ENCODE peak calls at places on chromosomes 7 and 10, in six cellular contexts. One of them, this sample, is unnamed.
A peak's percentile ranks its signal among the peaks of the same experiment; 100 is the strongest.

GRCh38 chr10:79400567-79401004 is 44.8 kb downstream of the ZCCHC24 start:
- DNase-seq in upper lobe of right lung: peak; percentile 79
- DNase-seq in GM12878: no peak
- DNase-seq in psoas muscle: peak; percentile 74
- DNase-seq in breast epithelium: no peak
- DNase-seq in CD8-positive, alpha-beta memory T cell: peak; percentile 29
- DNase-seq in this sample: no peak

GRCh38 chr7:2100278-2101205 is 132.2 kb downstream of the MAD1L1 start:
- DNase-seq in GM12878: peak; percentile 50
- DNase-seq in upper lobe of right lung: no peak
- DNase-seq in breast epithelium: no peak
- DNase-seq in CD8-positive, alpha-beta memory T cell: no peak
- DNase-seq in psoas muscle: no peak
- DNase-seq in this sample: no peak

GRCh38 chr10:109783286-109783685 is 140.0 kb downstream of the XPNPEP1 start:
- DNase-seq in breast epithelium: no peak
- DNase-seq in psoas muscle: no peak
- DNase-seq in GM12878: no peak
- DNase-seq in upper lobe of right lung: no peak
- DNase-seq in CD8-positive, alpha-beta memory T cell: no peak
- DNase-seq in this sample: no peak

GRCh38 chr10:49539320-49539885 is 482 bp upstream of the ERCC6 start:
- DNase-seq in psoas muscle: peak; percentile 56
- DNase-seq in breast epithelium: peak; percentile 30
- DNase-seq in upper lobe of right lung: peak; percentile 70
- DNase-seq in CD8-positive, alpha-beta memory T cell: no peak
- DNase-seq in GM12878: no peak
- DNase-seq in this sample: peak; percentile 68

GRCh38 chr7:298739-299138 is 8.8 kb downstream of the FOXL3 start:
- DNase-seq in upper lobe of right lung: no peak
- DNase-seq in breast epithelium: no peak
- DNase-seq in GM12878: no peak
- DNase-seq in psoas muscle: no peak
- DNase-seq in CD8-positive, alpha-beta memory T cell: no peak
- DNase-seq in this sample: no peak

GRCh38 chr10:17075510-17075909 is 54.1 kb downstream of the CUBN start:
- DNase-seq in CD8-positive, alpha-beta memory T cell: no peak
- DNase-seq in psoas muscle: no peak
- DNase-seq in GM12878: no peak
- DNase-seq in breast epithelium: no peak
- DNase-seq in upper lobe of right lung: no peak
- DNase-seq in this sample: no peak

GRCh38 chr7:121113288-121113687 is 124.8 kb downstream of the CPED1 start:
- DNase-seq in GM12878: no peak
- DNase-seq in CD8-positive, alpha-beta memory T cell: no peak
- DNase-seq in breast epithelium: no peak
- DNase-seq in psoas muscle: no peak
- DNase-seq in upper lobe of right lung: no peak
- DNase-seq in this sample: no peak

GRCh38 chr10:76618171-76618570 is 1019.4 kb downstream of the KCNMA1 start:
- DNase-seq in breast epithelium: no peak
- DNase-seq in GM12878: no peak
- DNase-seq in psoas muscle: no peak
- DNase-seq in CD8-positive, alpha-beta memory T cell: no peak
- DNase-seq in upper lobe of right lung: no peak
- DNase-seq in this sample: no peak

GRCh38 chr7:2594599-2594998 is 35.8 kb downstream of the IQCE start:
- DNase-seq in CD8-positive, alpha-beta memory T cell: no peak
- DNase-seq in breast epithelium: no peak
- DNase-seq in GM12878: no peak
- DNase-seq in psoas muscle: no peak
- DNase-seq in upper lobe of right lung: no peak
- DNase-seq in this sample: no peak

GRCh38 chr10:124477614-124478363 is 16.2 kb downstream of the LHPP start:
- DNase-seq in psoas muscle: no peak
- DNase-seq in CD8-positive, alpha-beta memory T cell: no peak
- DNase-seq in upper lobe of right lung: no peak
- DNase-seq in GM12878: no peak
- DNase-seq in breast epithelium: no peak
- DNase-seq in this sample: no peak

GRCh38 chr10:72306215-72306760 is 32.6 kb downstream of the DDIT4 start:
- DNase-seq in CD8-positive, alpha-beta memory T cell: no peak
- DNase-seq in psoas muscle: no peak
- DNase-seq in upper lobe of right lung: no peak
- DNase-seq in breast epithelium: no peak
- DNase-seq in GM12878: no peak
- DNase-seq in this sample: no peak

GRCh38 chr10:72310636-72311035 is 36.9 kb downstream of the DDIT4 start:
- DNase-seq in CD8-positive, alpha-beta memory T cell: no peak
- DNase-seq in psoas muscle: peak; percentile 77
- DNase-seq in breast epithelium: no peak
- DNase-seq in GM12878: no peak
- DNase-seq in upper lobe of right lung: no peak
- DNase-seq in this sample: no peak

GRCh38 chr10:72310241-72310633 is 36.5 kb downstream of the DDIT4 start:
- DNase-seq in breast epithelium: no peak
- DNase-seq in upper lobe of right lung: no peak
- DNase-seq in CD8-positive, alpha-beta memory T cell: no peak
- DNase-seq in psoas muscle: peak; percentile 50
- DNase-seq in GM12878: no peak
- DNase-seq in this sample: no peak

GRCh38 chr10:72309290-72310240 is 35.8 kb downstream of the DDIT4 start:
- DNase-seq in psoas muscle: peak; percentile 89
- DNase-seq in upper lobe of right lung: peak; percentile 72
- DNase-seq in GM12878: no peak
- DNase-seq in CD8-positive, alpha-beta memory T cell: no peak
- DNase-seq in breast epithelium: no peak
- DNase-seq in this sample: peak; percentile 80

GRCh38 chr10:72308320-72308987 is 34.7 kb downstream of the DDIT4 start:
- DNase-seq in CD8-positive, alpha-beta memory T cell: no peak
- DNase-seq in upper lobe of right lung: no peak
- DNase-seq in GM12878: no peak
- DNase-seq in breast epithelium: no peak
- DNase-seq in psoas muscle: peak; percentile 69
- DNase-seq in this sample: peak; percentile 83
- H3K27ac ChIP-seq in CD8-positive, alpha-beta memory T cell: peak overlapping the region; percentile 63
- H3K27ac ChIP-seq in upper lobe of right lung: peak overlapping the region; percentile 52
- H3K27ac ChIP-seq in GM12878: no peak overlapping the region
- H3K27ac ChIP-seq in breast epithelium: peak overlapping the region; percentile 29
- H3K27ac ChIP-seq in psoas muscle: peak overlapping the region; percentile 91
- H3K27ac ChIP-seq in this sample: peak overlapping the region; percentile 84

DNA sequence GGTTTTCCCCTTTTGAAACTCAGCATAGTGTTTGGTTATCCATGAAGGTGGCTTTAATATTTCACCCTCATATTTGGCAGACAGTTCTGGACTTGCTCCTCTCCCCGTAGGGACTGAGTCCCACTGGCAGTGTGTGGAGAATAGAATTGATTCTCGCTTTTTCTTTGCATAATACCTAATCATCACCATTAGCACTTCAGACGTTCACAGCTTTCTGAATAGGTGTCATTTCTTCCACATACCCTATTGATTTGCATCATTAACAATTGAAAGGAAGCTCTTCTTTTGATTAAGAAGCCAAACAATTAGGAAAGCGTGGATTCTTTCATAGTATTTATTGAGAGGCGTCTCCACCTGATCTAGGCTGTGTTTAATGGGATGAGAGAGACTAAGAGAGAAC is 250.1 kb upstream of the C7orf33 start:
- DNase-seq in upper lobe of right lung: no peak
- DNase-seq in GM12878: no peak
- DNase-seq in breast epithelium: no peak
- DNase-seq in psoas muscle: no peak
- DNase-seq in CD8-positive, alpha-beta memory T cell: no peak
- DNase-seq in this sample: no peak
- H3K27ac ChIP-seq in upper lobe of right lung: no peak overlapping the region
- H3K27ac ChIP-seq in GM12878: no peak overlapping the region
- H3K27ac ChIP-seq in breast epithelium: no peak overlapping the region
- H3K27ac ChIP-seq in psoas muscle: no peak overlapping the region
- H3K27ac ChIP-seq in CD8-positive, alpha-beta memory T cell: no peak overlapping the region
- H3K27ac ChIP-seq in this sample: no peak overlapping the region

DNA sequence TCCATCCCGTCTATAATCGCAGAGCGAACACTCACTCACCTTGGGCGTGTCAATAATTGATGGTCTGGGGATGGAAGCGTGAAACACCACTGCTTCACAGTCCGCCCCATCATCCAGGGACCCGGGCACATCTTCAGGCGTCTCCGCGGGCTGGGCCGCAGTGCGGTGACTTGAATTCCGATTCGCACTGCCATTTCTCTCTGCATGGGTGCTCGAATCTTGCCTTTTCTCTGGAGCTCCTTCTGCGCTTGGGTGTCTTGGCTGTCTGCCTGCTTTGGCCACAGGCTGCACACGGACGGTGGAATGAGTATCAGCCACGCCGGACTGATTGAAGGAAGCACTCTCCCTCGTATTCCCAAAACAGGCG is 500 bp downstream of the FAM107B start:
- DNase-seq in GM12878: no peak
- DNase-seq in upper lobe of right lung: no peak
- DNase-seq in CD8-positive, alpha-beta memory T cell: no peak
- DNase-seq in breast epithelium: no peak
- DNase-seq in psoas muscle: no peak
- DNase-seq in this sample: no peak
- H3K27ac ChIP-seq in GM12878: no peak overlapping the region
- H3K27ac ChIP-seq in upper lobe of right lung: no peak overlapping the region
- H3K27ac ChIP-seq in CD8-positive, alpha-beta memory T cell: no peak overlapping the region
- H3K27ac ChIP-seq in breast epithelium: no peak overlapping the region
- H3K27ac ChIP-seq in psoas muscle: no peak overlapping the region
- H3K27ac ChIP-seq in this sample: no peak overlapping the region

GRCh38 chr10:129963076-129963830 is 821 bp downstream of the EBF3 start:
- DNase-seq in breast epithelium: no peak
- DNase-seq in GM12878: no peak
- DNase-seq in psoas muscle: peak; percentile 76
- DNase-seq in upper lobe of right lung: no peak
- DNase-seq in CD8-positive, alpha-beta memory T cell: no peak
- DNase-seq in this sample: peak; percentile 61
- H3K27ac ChIP-seq in breast epithelium: peak overlapping the region; percentile 7
- H3K27ac ChIP-seq in GM12878: no peak overlapping the region
- H3K27ac ChIP-seq in psoas muscle: peak overlapping the region; percentile 94
- H3K27ac ChIP-seq in upper lobe of right lung: no peak overlapping the region
- H3K27ac ChIP-seq in CD8-positive, alpha-beta memory T cell: no peak overlapping the region
- H3K27ac ChIP-seq in this sample: peak overlapping the region; percentile 82

GRCh38 chr10:28327494-28327886 is 24.6 kb upstream of the MPP7 start:
- DNase-seq in breast epithelium: no peak
- DNase-seq in CD8-positive, alpha-beta memory T cell: no peak
- DNase-seq in psoas muscle: no peak
- DNase-seq in upper lobe of right lung: no peak
- DNase-seq in GM12878: no peak
- DNase-seq in this sample: no peak

GRCh38 chr10:28328346-28328745 is 25.5 kb upstream of the MPP7 start:
- DNase-seq in CD8-positive, alpha-beta memory T cell: no peak
- DNase-seq in breast epithelium: no peak
- DNase-seq in upper lobe of right lung: no peak
- DNase-seq in GM12878: no peak
- DNase-seq in psoas muscle: no peak
- DNase-seq in this sample: no peak

GRCh38 chr10:28326516-28327493 is 23.9 kb upstream of the MPP7 start:
- DNase-seq in breast epithelium: peak; percentile 25
- DNase-seq in GM12878: no peak
- DNase-seq in upper lobe of right lung: peak; percentile 65
- DNase-seq in psoas muscle: peak; percentile 57
- DNase-seq in CD8-positive, alpha-beta memory T cell: no peak
- DNase-seq in this sample: no peak

GRCh38 chr10:28332699-28333098 is 29.8 kb upstream of the MPP7 start:
- DNase-seq in GM12878: no peak
- DNase-seq in breast epithelium: no peak
- DNase-seq in CD8-positive, alpha-beta memory T cell: no peak
- DNase-seq in psoas muscle: no peak
- DNase-seq in upper lobe of right lung: no peak
- DNase-seq in this sample: no peak

DNA sequence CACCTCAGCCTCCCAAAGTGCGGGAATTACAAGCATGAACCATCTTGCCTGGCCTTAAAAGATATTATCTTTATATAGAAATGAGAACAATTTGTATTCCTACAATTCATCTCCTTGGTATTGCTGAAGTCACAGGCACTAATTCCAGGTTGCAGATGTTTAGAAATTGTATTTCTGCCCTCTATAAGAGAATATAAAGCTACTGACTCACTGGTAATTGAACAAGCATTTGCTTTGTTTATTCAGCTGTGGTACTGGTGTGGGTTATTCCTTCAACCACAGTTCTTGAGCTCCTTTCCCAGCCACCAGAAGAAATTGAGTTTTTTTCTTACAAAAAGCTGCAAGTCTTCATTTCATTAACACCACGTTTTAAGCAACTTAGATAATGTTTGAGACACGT is 29.0 kb upstream of the MPP7 start:
- DNase-seq in breast epithelium: no peak
- DNase-seq in GM12878: no peak
- DNase-seq in psoas muscle: no peak
- DNase-seq in upper lobe of right lung: no peak
- DNase-seq in CD8-positive, alpha-beta memory T cell: no peak
- DNase-seq in this sample: no peak
- H3K27ac ChIP-seq in breast epithelium: no peak overlapping the region
- H3K27ac ChIP-seq in GM12878: no peak overlapping the region
- H3K27ac ChIP-seq in psoas muscle: no peak overlapping the region
- H3K27ac ChIP-seq in upper lobe of right lung: no peak overlapping the region
- H3K27ac ChIP-seq in CD8-positive, alpha-beta memory T cell: peak overlapping the region; percentile 28
- H3K27ac ChIP-seq in this sample: no peak overlapping the region

GRCh38 chr7:143380646-143381426 is at the start of gene ZYX:
- DNase-seq in CD8-positive, alpha-beta memory T cell: peak; percentile 81
- DNase-seq in psoas muscle: peak; percentile 97
- DNase-seq in upper lobe of right lung: peak; percentile 98
- DNase-seq in GM12878: peak; percentile 39
- DNase-seq in breast epithelium: peak; percentile 95
- DNase-seq in this sample: peak; percentile 95
- H3K27ac ChIP-seq in CD8-positive, alpha-beta memory T cell: peak within 1 kb of the TSS; percentile 96
- H3K27ac ChIP-seq in psoas muscle: peak within 1 kb of the TSS; percentile 100
- H3K27ac ChIP-seq in upper lobe of right lung: peak within 1 kb of the TSS; percentile 99
- H3K27ac ChIP-seq in GM12878: peak within 1 kb of the TSS; percentile 92
- H3K27ac ChIP-seq in breast epithelium: peak within 1 kb of the TSS; percentile 98
- H3K27ac ChIP-seq in this sample: peak within 1 kb of the TSS; percentile 99

DNA sequence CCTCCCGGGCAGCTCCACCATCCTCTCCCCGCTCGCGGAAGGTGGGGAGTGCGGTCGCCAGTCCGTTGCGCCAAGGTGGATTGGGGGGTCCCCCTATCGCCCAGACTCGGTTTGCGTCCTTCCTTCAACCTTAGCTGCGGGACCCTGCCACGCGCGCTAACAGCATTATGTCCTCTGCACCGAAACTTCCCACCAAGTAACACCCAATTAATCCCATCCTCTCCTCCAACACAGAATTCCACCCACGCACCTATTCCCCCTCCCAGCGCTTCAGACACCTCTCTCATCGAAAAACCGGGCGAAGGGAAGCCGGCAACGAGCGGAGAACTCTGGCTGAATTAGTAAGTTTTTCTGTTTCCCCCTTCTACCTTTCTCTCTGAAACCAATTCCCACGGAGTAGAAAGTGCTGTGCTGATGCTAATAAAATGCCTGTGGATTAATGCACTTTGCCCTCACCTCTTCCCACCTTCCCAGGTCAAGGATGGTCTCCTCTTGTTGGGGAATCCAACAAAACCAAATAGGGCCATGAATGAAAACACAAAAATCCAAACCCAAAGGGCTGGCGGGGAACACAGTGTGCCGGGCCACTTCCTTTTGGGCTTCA is 940 bp downstream of the HOXA3 start:
- DNase-seq in psoas muscle: no peak
- DNase-seq in upper lobe of right lung: peak; percentile 64
- DNase-seq in CD8-positive, alpha-beta memory T cell: no peak
- DNase-seq in GM12878: no peak
- DNase-seq in breast epithelium: peak; percentile 23
- DNase-seq in this sample: no peak
- H3K27ac ChIP-seq in psoas muscle: peak overlapping the region; percentile 84
- H3K27ac ChIP-seq in upper lobe of right lung: peak overlapping the region; percentile 88
- H3K27ac ChIP-seq in CD8-positive, alpha-beta memory T cell: no peak overlapping the region
- H3K27ac ChIP-seq in GM12878: no peak overlapping the region
- H3K27ac ChIP-seq in breast epithelium: peak overlapping the region; percentile 96
- H3K27ac ChIP-seq in this sample: no peak overlapping the region

This sample was measured in right atrium auricular region.